ENCODE peak calls at places on chromosomes 13 and 19, in six cellular contexts. J is OCI-LY7, X is IMR-90, B is kidney, U is B cell, Z is HFF-Myc. I is an unnamed sample.

GRCh38 chr13:107441279-107441678 is 774.1 kb downstream of the LIG4 start:
- DNase-seq in U (no peak), X (peak), Z (no peak), B (no peak), J (no peak), I (no peak)

GRCh38 chr19:39544201-39544903 is 4.4 kb upstream of the EID2 start:
- DNase-seq in U (no peak), X (peak), B (no peak), Z (no peak), J (no peak), I (no peak)

GRCh38 chr19:18023596-18024212 is 15.7 kb downstream of the ARRDC2 start:
- DNase-seq in U (peak), X (no peak), J (peak), Z (no peak), B (peak), I (no peak)

GRCh38 chr19:18172331-18173053 is 1.1 kb upstream of the IFI30 start:
- DNase-seq in X (no peak), Z (no peak), U (no peak), B (no peak), J (no peak), I (peak)

GRCh38 chr13:25329706-25330105 is 28.3 kb downstream of the NUP58 start:
- DNase-seq in U (no peak), X (peak), B (no peak), J (no peak), Z (peak), I (no peak)

GRCh38 chr19:17513801-17514200 is 2.4 kb downstream of the PGLS start:
- DNase-seq in Z (no peak), U (no peak), X (no peak), B (no peak), J (no peak), I (no peak)

GRCh38 chr13:29887651-29888050 is 37.2 kb upstream of the UBL3 start:
- DNase-seq in B (no peak), Z (no peak), U (no peak), X (no peak), J (no peak), I (no peak)

GRCh38 chr19:2618611-2619010 is 83.9 kb downstream of the GNG7 start:
- DNase-seq in U (peak), X (peak), Z (no peak), B (peak), J (peak), I (no peak)

GRCh38 chr19:11130824-11131455 is 24.6 kb downstream of the SPC24 start:
- DNase-seq in J (peak), X (peak), U (peak), B (peak), Z (no peak), I (peak)

GRCh38 chr19:28239270-28239669 is 973.7 kb downstream of the UQCRFS1 start:
- DNase-seq in Z (no peak), B (no peak), U (no peak), X (no peak), J (peak), I (no peak)

GRCh38 chr13:27341616-27342015 is 71.0 kb downstream of the RASL11A start:
- DNase-seq in X (no peak), Z (no peak), J (no peak), B (no peak), U (no peak), I (no peak)

GRCh38 chr13:106176103-106176502 is 359.4 kb downstream of the EFNB2 start:
- DNase-seq in J (no peak), U (no peak), X (peak), Z (peak), B (no peak), I (no peak)

GRCh38 chr19:41427647-41428480 is 690 bp upstream of the B3GNT8 start:
- DNase-seq in B (peak), X (no peak), U (no peak), Z (no peak), J (no peak), I (no peak)

GRCh38 chr13:40254394-40254793 is 412.0 kb downstream of the FOXO1 start:
- DNase-seq in X (no peak), Z (no peak), U (no peak), J (no peak), B (no peak), I (no peak)

GRCh38 chr19:55353803-55354697 is 469 bp downstream of the COX6B2 start:
- DNase-seq in U (peak), B (peak), Z (no peak), X (peak), J (peak), I (peak)

GRCh38 chr19:5479958-5480357 is 24.7 kb downstream of the ZNRF4 start:
- DNase-seq in J (no peak), X (no peak), U (no peak), B (no peak), Z (no peak), I (no peak)

GRCh38 chr13:33855371-33855895 is 37.5 kb downstream of the RFC3 start:
- DNase-seq in U (no peak), Z (no peak), J (peak), X (no peak), B (no peak), I (no peak)

GRCh38 chr13:111388851-111389500 is 68.5 kb downstream of the TEX29 start:
- DNase-seq in B (no peak), U (no peak), X (no peak), J (no peak), Z (no peak), I (no peak)

GRCh38 chr13:33328691-33329090 is 43.1 kb upstream of the STARD13 start:
- DNase-seq in U (no peak), Z (no peak), B (no peak), J (no peak), X (no peak), I (no peak)

GRCh38 chr13:98571955-98572662 is 4.8 kb downstream of the STK24 start:
- DNase-seq in X (peak), U (no peak), B (no peak), Z (peak), J (peak), I (no peak)

GRCh38 chr13:28630864-28631263 is 28.1 kb upstream of the POMP start:
- DNase-seq in J (no peak), U (no peak), B (no peak), X (no peak), Z (no peak), I (no peak)
- TF ChIP-seq CTCF in J (no peak), U (no peak), B (no peak), X (no peak), Z (no peak), I (no peak)

GRCh38 chr13:80481589-80481988 is 140.7 kb upstream of the SPRY2 start:
- DNase-seq in Z (no peak), J (no peak), X (no peak), B (no peak), U (no peak), I (no peak)

GRCh38 chr13:80483157-80483556 is 142.2 kb upstream of the SPRY2 start:
- DNase-seq in X (no peak), U (no peak), B (no peak), Z (no peak), J (no peak), I (no peak)

DNA sequence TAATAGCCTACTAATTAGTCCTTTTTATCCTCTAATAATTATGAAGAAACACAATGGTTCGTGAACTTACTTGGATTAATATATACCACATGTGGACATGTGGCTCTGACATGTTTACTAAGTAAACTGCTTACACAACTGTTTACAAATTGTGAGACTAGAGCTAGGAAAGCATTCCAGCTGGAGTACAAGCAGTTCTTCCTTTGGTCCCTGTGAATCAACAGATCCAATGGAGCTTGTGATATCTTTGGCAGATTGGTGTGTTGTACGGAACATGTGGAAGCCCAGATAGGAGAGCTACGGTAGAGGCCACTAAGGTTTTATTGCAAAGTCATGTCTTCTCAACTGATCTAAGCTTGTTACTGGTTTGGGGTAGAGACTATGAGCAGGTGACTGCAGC is 145.5 kb upstream of the SPRY2 start:
- DNase-seq in Z (no peak), B (no peak), J (no peak), X (no peak), U (no peak), I (no peak)
- TF ChIP-seq CTCF in Z (no peak), B (no peak), J (no peak), X (no peak), U (no peak), I (no peak)

GRCh38 chr13:114097504-114097892 is 34.9 kb downstream of the RASA3 start:
- DNase-seq in U (no peak), Z (no peak), J (no peak), X (no peak), B (peak), I (no peak)
- TF ChIP-seq CTCF in U (no peak), Z (no peak), J (no peak), X (no peak), B (no peak), I (no peak)

GRCh38 chr19:45200614-45201013 is 22.0 kb downstream of the BLOC1S3 start:
- DNase-seq in Z (peak), B (no peak), X (peak), U (no peak), J (no peak), I (no peak)
- TF ChIP-seq CTCF in Z (peak), B (peak), X (peak), U (no peak), J (peak), I (no peak)

GRCh38 chr19:3784607-3785463 is 1.3 kb downstream of the MATK start:
- DNase-seq in B (peak), J (no peak), X (no peak), Z (no peak), U (no peak), I (no peak)

GRCh38 chr19:3782330-3782729 is 3.9 kb downstream of the MATK start:
- DNase-seq in X (no peak), J (no peak), Z (no peak), B (no peak), U (no peak), I (no peak)

GRCh38 chr19:3782903-3783302 is 3.3 kb downstream of the MATK start:
- DNase-seq in Z (no peak), X (no peak), J (no peak), B (peak), U (no peak), I (no peak)

GRCh38 chr19:3785464-3785937 is 680 bp downstream of the MATK start:
- DNase-seq in Z (no peak), X (no peak), U (no peak), B (peak), J (no peak), I (no peak)

GRCh38 chr19:3783660-3784584 is 2.3 kb downstream of the MATK start:
- DNase-seq in J (no peak), U (no peak), X (no peak), B (peak), Z (no peak), I (no peak)
- TF ChIP-seq CTCF in J (peak), U (peak), X (peak), B (no peak), Z (peak), I (no peak)

GRCh38 chr19:1481893-1482360 is 2.9 kb upstream of the C19orf25 start:
- DNase-seq in B (no peak), X (no peak), Z (no peak), J (no peak), U (no peak), I (no peak)

GRCh38 chr19:1482361-1483066 is 3.5 kb upstream of the C19orf25 start:
- DNase-seq in J (no peak), U (no peak), Z (no peak), B (no peak), X (no peak), I (no peak)

GRCh38 chr19:1481224-1481892 is 2.3 kb upstream of the C19orf25 start:
- DNase-seq in B (no peak), U (no peak), Z (no peak), X (no peak), J (no peak), I (no peak)

GRCh38 chr19:1475751-1476437 is 3.1 kb downstream of the C19orf25 start:
- DNase-seq in X (no peak), J (no peak), U (no peak), B (peak), Z (no peak), I (no peak)

DNA sequence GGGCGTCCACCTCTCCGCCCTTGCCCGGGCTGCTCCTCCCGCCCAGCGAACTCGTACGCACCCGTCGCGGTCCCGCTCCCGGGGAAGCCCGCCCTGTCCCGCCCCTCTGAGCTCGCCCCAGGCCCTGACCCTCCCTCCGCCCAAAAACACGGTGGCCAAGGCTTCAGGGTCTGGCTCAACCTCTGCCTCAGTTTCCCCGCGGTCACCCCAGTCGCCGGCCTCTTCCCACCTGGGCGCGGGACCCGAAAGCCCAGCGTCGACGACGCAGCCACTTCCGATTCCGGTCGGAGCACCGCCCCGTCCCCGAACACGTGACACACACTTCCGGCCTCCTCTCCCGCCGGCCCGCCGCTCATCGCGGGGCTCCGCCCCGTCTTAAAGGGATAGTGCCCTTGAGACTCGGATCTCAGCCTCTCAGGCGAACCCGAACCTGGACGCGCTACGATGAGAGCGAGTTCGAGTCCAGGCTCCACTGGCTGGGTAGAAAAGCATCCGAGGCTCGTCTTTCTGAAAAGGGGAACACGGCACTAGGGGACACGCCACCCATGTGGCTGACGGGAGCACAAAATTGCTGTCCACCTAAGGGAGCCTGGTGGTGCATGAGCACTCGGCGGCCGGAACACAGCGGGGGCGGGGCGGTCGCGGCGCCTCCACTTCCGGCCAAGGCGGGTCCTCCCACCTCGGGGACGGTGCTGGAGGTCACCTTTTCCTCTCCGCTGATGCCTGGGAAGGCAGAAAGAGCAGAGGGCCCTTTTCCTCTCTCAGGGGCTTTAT is at the start of gene C19orf25:
- DNase-seq in U (peak), X (peak), Z (peak), B (peak), J (peak), I (peak)
- TF ChIP-seq CTCF in U (no peak), X (no peak), Z (no peak), B (no peak), J (no peak), I (no peak)

I was measured in GM20000.